ENCODE peak calls at places on chromosomes 6 and 20, in seven cellular contexts. A is neural progenitor cell, Y is kidney, R is SK-N-SH, O is DND-41, L is astrocyte, H is K562. U is an unnamed sample. For H3K36me3, the result is how much of the 10 kb centered on the place peaks cover.

GRCh38 chr6:108800510-108800909 is 47.7 kb upstream of the ARMC2 start:
- DNase-seq in A (no peak), Y (no peak), O (no peak), R (no peak), L (peak), H (no peak), U (no peak)

GRCh38 chr6:21664263-21665081 is 70.9 kb downstream of the SOX4 start:
- DNase-seq in O (no peak), Y (peak), L (peak), H (no peak), R (no peak), A (peak), U (peak)

GRCh38 chr20:10402938-10403593 is 31.0 kb downstream of the MKKS start:
- DNase-seq in R (no peak), L (no peak), O (no peak), H (no peak), Y (no peak), A (no peak), U (no peak)

GRCh38 chr20:15257071-15257470 is 919.7 kb upstream of the FLRT3 start:
- DNase-seq in O (no peak), H (no peak), L (no peak), R (no peak), Y (no peak), A (no peak), U (no peak)

GRCh38 chr6:39108041-39108839 is 6.7 kb downstream of the SAYSD1 start:
- DNase-seq in H (no peak), A (no peak), R (no peak), O (no peak), L (no peak), Y (no peak), U (no peak)

GRCh38 chr6:3796396-3796795 is 44.9 kb upstream of the PXDC1 start:
- DNase-seq in O (no peak), H (no peak), A (no peak), L (no peak), R (no peak), Y (no peak), U (no peak)

GRCh38 chr20:25277051-25277801 is 29.3 kb downstream of the PYGB start:
- DNase-seq in H (no peak), A (no peak), L (no peak), Y (peak), O (no peak), R (no peak), U (no peak)

GRCh38 chr6:126134491-126134890 is 148.2 kb downstream of the TRMT11 start:
- DNase-seq in L (no peak), O (no peak), H (no peak), Y (no peak), A (no peak), R (no peak), U (no peak)

GRCh38 chr6:167350731-167351655 is 26.1 kb downstream of the TTLL2 start:
- DNase-seq in H (peak), O (peak), Y (peak), A (peak), L (peak), R (peak), U (peak)

GRCh38 chr20:962223-962622 is 39.9 kb downstream of the RSPO4 start:
- DNase-seq in O (no peak), Y (no peak), R (no peak), A (no peak), L (no peak), H (no peak), U (no peak)

GRCh38 chr6:5422321-5422915 is 161.1 kb downstream of the FARS2 start:
- DNase-seq in Y (no peak), R (peak), L (peak), H (peak), A (peak), O (peak), U (peak)

GRCh38 chr6:158686311-158686710 is 36.5 kb downstream of the SYTL3 start:
- DNase-seq in R (no peak), Y (no peak), O (no peak), H (no peak), L (no peak), A (no peak), U (no peak)

GRCh38 chr6:36104836-36105235 is 25.5 kb upstream of the MAPK13 start:
- DNase-seq in Y (no peak), H (no peak), A (no peak), R (no peak), O (no peak), L (no peak), U (no peak)

GRCh38 chr6:134816780-134817179 is 133.1 kb downstream of the ALDH8A1 start:
- DNase-seq in L (peak), A (no peak), H (no peak), O (no peak), Y (no peak), R (no peak), U (no peak)

GRCh38 chr6:19142236-19142635 is 694.9 kb upstream of the ID4 start:
- DNase-seq in L (no peak), H (no peak), Y (no peak), R (no peak), A (no peak), O (no peak), U (no peak)

GRCh38 chr6:71489736-71490135 is 201.1 kb downstream of the OGFRL1 start:
- DNase-seq in H (no peak), A (no peak), O (no peak), L (peak), Y (no peak), R (no peak), U (peak)

GRCh38 chr6:158654960-158655485 is 5.2 kb downstream of the SYTL3 start:
- DNase-seq in O (no peak), A (no peak), H (no peak), R (no peak), Y (peak), L (peak), U (peak)

GRCh38 chr6:146336200-146336599 is 207.4 kb upstream of the RAB32 start:
- DNase-seq in L (peak), O (no peak), R (no peak), A (no peak), Y (no peak), H (no peak), U (no peak)

GRCh38 chr6:109336221-109336955 is 45.9 kb downstream of the CD164 start:
- DNase-seq in H (no peak), L (no peak), Y (no peak), R (no peak), A (no peak), O (no peak), U (no peak)

GRCh38 chr6:110468696-110469095 is 7.7 kb downstream of the SLC22A16 start:
- DNase-seq in L (no peak), O (no peak), H (no peak), R (no peak), A (no peak), Y (no peak), U (peak)

GRCh38 chr20:45359406-45360148 is 3.4 kb upstream of the SYS1 start:
- DNase-seq in R (no peak), A (peak), L (peak), O (no peak), Y (no peak), H (no peak), U (peak)

GRCh38 chr6:156953478-156954146 is 176.4 kb downstream of the ARID1B start:
- DNase-seq in R (peak), A (peak), L (peak), Y (no peak), O (peak), H (peak), U (no peak)

GRCh38 chr6:92762414-92763374 is 656.7 kb downstream of the EPHA7 start:
- DNase-seq in Y (no peak), R (no peak), A (peak), H (no peak), O (no peak), L (no peak), U (no peak)

GRCh38 chr6:55437141-55437540 is 109.9 kb downstream of the GFRAL start:
- DNase-seq in O (no peak), Y (no peak), R (no peak), L (no peak), A (no peak), H (no peak), U (no peak)

GRCh38 chr6:113636357-113636824 is 220.8 kb upstream of the MARCKS start:
- DNase-seq in O (no peak), R (no peak), Y (no peak), L (peak), H (no peak), A (no peak), U (no peak)

GRCh38 chr6:38012573-38012972 is 193.0 kb downstream of the ZFAND3 start:
- DNase-seq in H (peak), Y (no peak), A (peak), O (no peak), R (peak), L (peak), U (no peak)

GRCh38 chr6:138382498-138383265 is 5.0 kb downstream of the SMIM28 start:
- DNase-seq in A (no peak), O (no peak), Y (no peak), R (no peak), L (no peak), H (no peak), U (peak)

GRCh38 chr6:47655719-47656595 is 42.4 kb upstream of the ADGRF4 start:
- DNase-seq in L (peak), O (peak), R (no peak), H (peak), Y (peak), A (peak), U (peak)

GRCh38 chr6:131998255-131998982 is 47.2 kb upstream of the CCN2 start:
- DNase-seq in Y (no peak), L (peak), O (no peak), H (no peak), A (no peak), R (no peak), U (no peak)

GRCh38 chr6:150273457-150274309 is 95.1 kb upstream of the IYD start:
- DNase-seq in A (no peak), Y (no peak), R (no peak), O (no peak), L (peak), H (peak), U (no peak)

GRCh38 chr6:20688710-20689500 is 154.6 kb downstream of the CDKAL1 start:
- DNase-seq in L (peak), O (peak), A (no peak), Y (no peak), R (no peak), H (peak), U (peak)

GRCh38 chr6:138622967-138623366 is 123.7 kb upstream of the NHSL1 start:
- DNase-seq in O (no peak), L (peak), H (no peak), R (no peak), A (no peak), Y (no peak), U (no peak)

GRCh38 chr6:169899481-169900145 is 148.2 kb downstream of the ERMARD start:
- DNase-seq in O (no peak), A (no peak), R (no peak), Y (no peak), L (no peak), H (no peak), U (peak)

GRCh38 chr6:154301086-154301625 is 55.4 kb downstream of the IPCEF1 start:
- DNase-seq in A (no peak), L (peak), H (no peak), R (no peak), Y (no peak), O (no peak), U (no peak)

GRCh38 chr6:154295733-154296132 is 60.9 kb downstream of the IPCEF1 start:
- DNase-seq in A (no peak), Y (no peak), H (no peak), O (no peak), L (no peak), R (no peak), U (no peak)

GRCh38 chr6:154297711-154298110 is 58.9 kb downstream of the IPCEF1 start:
- DNase-seq in Y (no peak), L (peak), H (no peak), A (peak), R (no peak), O (no peak), U (no peak)

GRCh38 chr6:154297210-154297609 is 59.4 kb downstream of the IPCEF1 start:
- DNase-seq in R (no peak), Y (no peak), O (no peak), A (no peak), L (no peak), H (no peak), U (no peak)

DNA sequence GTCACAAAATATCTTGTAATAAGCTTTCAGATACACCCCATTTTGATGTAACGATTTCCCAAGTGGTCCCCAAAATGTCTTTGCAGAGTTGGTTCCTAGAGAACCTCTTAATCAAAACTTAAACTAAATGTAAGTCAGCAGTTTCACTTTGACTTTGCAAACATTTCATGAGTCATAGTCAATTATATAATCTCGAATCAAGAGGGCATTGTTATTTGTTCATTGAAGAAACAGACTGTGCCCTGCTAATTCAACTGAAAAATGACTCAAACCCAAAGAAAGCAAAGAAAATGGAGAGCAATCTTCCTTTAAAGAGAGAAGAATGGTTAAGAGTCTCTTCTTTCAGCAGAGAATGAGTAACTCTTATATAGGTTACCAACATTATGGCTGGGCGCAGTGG is 58.3 kb downstream of the IPCEF1 start:
- DNase-seq in H (no peak), Y (no peak), R (no peak), L (peak), A (no peak), O (no peak), U (no peak)
- H3K9ac ChIP-seq in H (no peak), Y (no peak), R (no peak), L (no peak), A (no peak), O (no peak), U (no peak)

DNA sequence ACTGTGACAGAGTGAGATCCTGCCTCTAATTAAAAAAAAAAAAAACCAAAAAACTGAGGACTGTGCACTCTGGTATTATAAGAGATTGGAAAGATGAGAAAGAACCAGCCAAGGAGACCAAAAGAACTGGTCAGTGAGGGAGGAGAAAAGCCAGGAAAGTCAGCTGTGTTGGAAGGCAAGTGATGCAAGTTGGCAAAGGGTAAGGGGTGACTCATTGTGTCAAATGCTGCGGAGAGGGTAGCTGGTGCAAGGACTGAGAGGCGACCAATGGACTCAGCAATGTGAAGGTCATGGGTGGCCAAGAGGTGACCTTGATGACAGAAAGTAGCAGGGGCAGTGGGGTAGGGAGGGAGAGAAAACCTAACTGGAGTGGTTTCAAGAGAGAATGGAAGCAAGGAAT is 27.4 kb upstream of the LRRN4 start:
- DNase-seq in Y (no peak), A (no peak), H (no peak), R (no peak), O (no peak), L (peak), U (no peak)
- H3K36me3 ChIP-seq in Y (under half), A (under half), H (under half), R (under half), O (under half), L (under half), U (under half)

DNA sequence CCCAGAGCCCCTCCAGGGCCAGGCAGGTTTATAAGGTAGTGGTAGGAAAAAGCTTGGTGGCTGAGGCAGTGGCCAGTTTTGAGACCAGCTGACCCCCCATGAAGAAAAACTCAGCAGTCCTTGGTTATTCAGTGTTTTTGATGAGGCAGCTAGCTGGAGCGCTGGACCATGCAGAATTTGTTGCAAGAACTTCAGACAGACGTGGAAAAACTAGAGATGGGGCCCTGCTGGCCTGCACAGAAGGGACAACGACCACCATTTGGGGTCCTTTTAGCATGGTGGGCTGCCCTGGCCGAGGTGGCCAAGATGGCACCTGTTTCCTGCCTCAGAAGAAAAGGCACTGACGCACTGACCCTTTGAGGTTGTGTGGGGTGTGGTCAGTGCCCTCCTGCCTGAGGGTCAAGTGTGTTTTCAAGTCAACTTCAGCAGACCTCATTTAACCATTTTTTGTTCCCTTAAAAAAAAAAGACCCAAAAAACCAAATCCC is 2.7 kb downstream of the RPS21 start:
- DNase-seq in H (no peak), A (no peak), O (no peak), L (no peak), Y (no peak), R (no peak), U (no peak)
- H3K9ac ChIP-seq in H (no peak), A (no peak), O (no peak), L (no peak), Y (no peak), R (no peak), U (no peak)

DNA sequence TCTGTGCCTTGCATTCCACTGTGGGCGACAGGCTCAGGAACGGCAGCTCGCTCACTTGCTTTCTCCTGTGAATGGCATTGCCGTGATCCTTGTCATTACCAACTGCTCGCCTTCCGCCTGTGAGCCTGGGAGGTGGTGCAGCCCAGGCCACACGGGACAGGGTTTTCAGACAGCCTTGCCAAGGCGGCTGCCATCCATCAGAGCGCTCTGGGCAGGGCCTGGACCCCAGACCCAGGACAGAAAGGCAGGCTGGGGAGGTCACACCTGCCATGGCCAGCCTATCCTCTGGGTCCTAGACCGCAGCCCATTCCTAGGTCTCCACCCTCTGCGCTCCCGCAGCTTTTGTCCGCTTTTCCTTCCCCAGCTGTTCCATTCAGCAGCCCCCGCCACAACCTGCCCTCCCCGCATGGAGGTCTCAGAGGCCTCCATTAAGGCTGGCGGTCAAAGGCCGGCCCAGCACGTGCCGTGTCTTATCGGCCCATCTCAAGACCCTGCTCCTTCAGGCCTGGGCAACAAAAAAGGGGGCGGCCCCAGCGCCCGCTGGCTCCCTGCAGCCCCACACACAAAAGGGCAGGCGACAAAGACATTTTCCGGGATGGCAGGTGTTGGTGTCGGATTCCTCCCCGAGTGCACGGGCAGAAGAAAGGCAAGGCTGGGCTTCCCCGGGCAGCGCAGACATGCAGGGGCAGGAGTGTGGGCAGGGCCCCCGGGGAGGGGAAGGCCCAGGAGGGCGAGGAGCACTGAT is 28.1 kb downstream of the INSM1 start:
- DNase-seq in Y (no peak), A (peak), R (no peak), H (no peak), O (no peak), L (no peak), U (no peak)
- H3K36me3 ChIP-seq in Y (under half), A (under half), R (under half), H (under half), O (under half), L (under half), U (under half)

GRCh38 chr6:122389704-122390103 is 9.7 kb upstream of the HSF2 start:
- DNase-seq in H (no peak), R (no peak), O (no peak), A (no peak), Y (no peak), L (no peak), U (no peak)
- H3K9ac ChIP-seq in H (no peak), R (no peak), O (no peak), A (no peak), Y (no peak), L (no peak), U (no peak)

DNA sequence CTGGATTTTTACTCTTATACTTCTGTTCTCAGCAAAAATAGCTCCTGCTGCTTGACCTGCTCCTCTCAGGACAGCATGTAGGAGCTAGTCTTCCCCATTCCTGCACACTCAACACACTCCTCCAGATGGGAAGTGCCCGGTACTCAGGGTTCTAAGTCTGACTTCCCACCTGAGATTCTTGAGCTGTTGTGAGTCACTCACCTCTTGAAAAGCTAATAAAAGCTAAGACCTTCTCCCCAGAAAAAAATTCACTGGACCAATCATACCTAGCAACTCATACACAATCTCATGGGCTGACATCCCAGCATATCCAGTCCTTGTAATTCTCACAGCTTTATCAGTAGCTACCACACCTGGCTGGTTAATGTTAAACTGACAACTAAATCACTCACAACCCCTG is 53.5 kb downstream of the TRPC4AP start:
- DNase-seq in R (no peak), Y (no peak), A (no peak), H (peak), L (no peak), O (no peak), U (no peak)
- H3K36me3 ChIP-seq in R (under half), Y (under half), A (under half), H (half or more), L (under half), O (half or more), U (half or more)

DNA sequence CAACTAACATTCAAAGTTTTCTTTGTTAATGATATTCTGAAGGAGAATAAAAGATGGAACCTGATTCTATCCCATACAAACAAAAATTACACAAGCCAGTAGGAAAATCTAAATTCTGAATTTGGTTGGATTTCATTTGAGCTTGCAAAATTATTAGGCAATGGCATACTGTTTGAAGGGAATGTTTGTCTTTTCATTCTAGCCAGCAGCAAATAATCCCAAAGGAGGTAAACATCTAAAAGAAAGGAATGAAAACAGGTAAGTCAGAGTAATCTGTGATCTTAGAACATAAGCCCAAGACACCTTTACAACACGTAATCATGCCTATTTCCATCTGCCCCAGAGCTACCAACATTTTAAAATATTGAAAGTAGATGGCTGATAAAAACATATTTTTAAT is 482.1 kb upstream of the CITED2 start:
- DNase-seq in L (no peak), O (no peak), R (no peak), A (no peak), H (no peak), Y (no peak), U (no peak)
- H3K9ac ChIP-seq in L (no peak), O (no peak), R (no peak), A (no peak), H (no peak), Y (no peak), U (no peak)

GRCh38 chr20:8005575-8006366 is 13.8 kb downstream of the TMX4 start:
- DNase-seq in L (no peak), A (no peak), R (no peak), O (no peak), H (no peak), Y (no peak), U (no peak)
- H3K36me3 ChIP-seq in L (under half), A (under half), R (under half), O (under half), H (under half), Y (under half), U (under half)

U was measured in endodermal cell.